ENCODE peak calls at places on chromosomes 2 and 18, in nine cellular contexts. One of them, this sample, is unnamed.

GRCh38 chr2:141554810-141555209 is 576.0 kb downstream of the LRP1B start:
- DNase-seq in GM12878: no peak
- DNase-seq in A549: peak
- DNase-seq in bronchial epithelial cell: peak
- DNase-seq in transverse colon: no peak
- DNase-seq in AG04450: peak
- DNase-seq in Peyer's patch: no peak
- DNase-seq in WERI-Rb-1: peak
- DNase-seq in thoracic aorta: no peak
- DNase-seq in this sample: peak

GRCh38 chr2:232085826-232086425 is 124.4 kb downstream of the DIS3L2 start:
- DNase-seq in GM12878: no peak
- DNase-seq in A549: no peak
- DNase-seq in bronchial epithelial cell: no peak
- DNase-seq in transverse colon: no peak
- DNase-seq in AG04450: no peak
- DNase-seq in Peyer's patch: no peak
- DNase-seq in WERI-Rb-1: no peak
- DNase-seq in thoracic aorta: no peak
- DNase-seq in this sample: no peak

GRCh38 chr2:4673025-4673489 is 969.7 kb downstream of the DCDC2C start:
- DNase-seq in GM12878: no peak
- DNase-seq in A549: peak
- DNase-seq in bronchial epithelial cell: no peak
- DNase-seq in transverse colon: no peak
- DNase-seq in AG04450: no peak
- DNase-seq in Peyer's patch: no peak
- DNase-seq in WERI-Rb-1: no peak
- DNase-seq in thoracic aorta: no peak
- DNase-seq in this sample: no peak

GRCh38 chr2:9508934-9509333 is 34.6 kb downstream of the IAH1 start:
- DNase-seq in GM12878: no peak
- DNase-seq in A549: no peak
- DNase-seq in bronchial epithelial cell: no peak
- DNase-seq in transverse colon: no peak
- DNase-seq in AG04450: no peak
- DNase-seq in Peyer's patch: no peak
- DNase-seq in WERI-Rb-1: no peak
- DNase-seq in thoracic aorta: no peak
- DNase-seq in this sample: no peak

GRCh38 chr2:13550285-13550684 is 833.5 kb downstream of the TRIB2 start:
- DNase-seq in GM12878: no peak
- DNase-seq in A549: no peak
- DNase-seq in bronchial epithelial cell: no peak
- DNase-seq in transverse colon: no peak
- DNase-seq in AG04450: no peak
- DNase-seq in Peyer's patch: no peak
- DNase-seq in WERI-Rb-1: no peak
- DNase-seq in thoracic aorta: no peak
- DNase-seq in this sample: no peak

GRCh38 chr2:12819098-12819465 is 102.3 kb downstream of the TRIB2 start:
- DNase-seq in GM12878: no peak
- DNase-seq in A549: no peak
- DNase-seq in bronchial epithelial cell: peak
- DNase-seq in transverse colon: peak
- DNase-seq in AG04450: peak
- DNase-seq in Peyer's patch: no peak
- DNase-seq in WERI-Rb-1: no peak
- DNase-seq in thoracic aorta: peak
- DNase-seq in this sample: peak

GRCh38 chr2:5479265-5479928 is 212.8 kb upstream of the SOX11 start:
- DNase-seq in GM12878: no peak
- DNase-seq in A549: no peak
- DNase-seq in bronchial epithelial cell: no peak
- DNase-seq in transverse colon: no peak
- DNase-seq in AG04450: no peak
- DNase-seq in Peyer's patch: no peak
- DNase-seq in WERI-Rb-1: no peak
- DNase-seq in thoracic aorta: no peak
- DNase-seq in this sample: no peak

GRCh38 chr2:226583715-226584114 is 215.9 kb downstream of the IRS1 start:
- DNase-seq in GM12878: no peak
- DNase-seq in A549: peak
- DNase-seq in bronchial epithelial cell: peak
- DNase-seq in transverse colon: no peak
- DNase-seq in AG04450: peak
- DNase-seq in Peyer's patch: peak
- DNase-seq in WERI-Rb-1: no peak
- DNase-seq in thoracic aorta: no peak
- DNase-seq in this sample: peak

GRCh38 chr2:138277062-138277461 is 224.5 kb upstream of the SPOPL start:
- DNase-seq in GM12878: no peak
- DNase-seq in A549: no peak
- DNase-seq in bronchial epithelial cell: no peak
- DNase-seq in transverse colon: no peak
- DNase-seq in AG04450: no peak
- DNase-seq in Peyer's patch: no peak
- DNase-seq in WERI-Rb-1: no peak
- DNase-seq in thoracic aorta: no peak
- DNase-seq in this sample: no peak

GRCh38 chr18:53586923-53587322 is 637.5 kb downstream of the MBD2 start:
- DNase-seq in GM12878: no peak
- DNase-seq in A549: no peak
- DNase-seq in bronchial epithelial cell: no peak
- DNase-seq in transverse colon: no peak
- DNase-seq in AG04450: no peak
- DNase-seq in Peyer's patch: no peak
- DNase-seq in WERI-Rb-1: no peak
- DNase-seq in thoracic aorta: no peak
- DNase-seq in this sample: no peak

GRCh38 chr2:212078103-212078502 is 460.5 kb downstream of the ERBB4 start:
- DNase-seq in GM12878: no peak
- DNase-seq in A549: no peak
- DNase-seq in bronchial epithelial cell: no peak
- DNase-seq in transverse colon: no peak
- DNase-seq in AG04450: no peak
- DNase-seq in Peyer's patch: no peak
- DNase-seq in WERI-Rb-1: no peak
- DNase-seq in thoracic aorta: no peak
- DNase-seq in this sample: no peak

GRCh38 chr2:165471349-165471975 is 2.0 kb downstream of the CSRNP3 start:
- DNase-seq in GM12878: no peak
- DNase-seq in A549: no peak
- DNase-seq in bronchial epithelial cell: no peak
- DNase-seq in transverse colon: no peak
- DNase-seq in AG04450: no peak
- DNase-seq in Peyer's patch: no peak
- DNase-seq in WERI-Rb-1: no peak
- DNase-seq in thoracic aorta: no peak
- DNase-seq in this sample: no peak

GRCh38 chr18:63319383-63320040 is at the start of gene BCL2:
- DNase-seq in GM12878: no peak
- DNase-seq in A549: peak
- DNase-seq in bronchial epithelial cell: no peak
- DNase-seq in transverse colon: peak
- DNase-seq in AG04450: no peak
- DNase-seq in Peyer's patch: no peak
- DNase-seq in WERI-Rb-1: peak
- DNase-seq in thoracic aorta: no peak
- DNase-seq in this sample: peak

GRCh38 chr2:8676191-8676914 is 5.5 kb upstream of the ID2 start:
- DNase-seq in GM12878: no peak
- DNase-seq in A549: no peak
- DNase-seq in bronchial epithelial cell: no peak
- DNase-seq in transverse colon: peak
- DNase-seq in AG04450: no peak
- DNase-seq in Peyer's patch: peak
- DNase-seq in WERI-Rb-1: no peak
- DNase-seq in thoracic aorta: no peak
- DNase-seq in this sample: peak

GRCh38 chr2:69132960-69133590 is 120.1 kb downstream of the ANTXR1 start:
- DNase-seq in GM12878: no peak
- DNase-seq in A549: no peak
- DNase-seq in bronchial epithelial cell: peak
- DNase-seq in transverse colon: no peak
- DNase-seq in AG04450: no peak
- DNase-seq in Peyer's patch: no peak
- DNase-seq in WERI-Rb-1: no peak
- DNase-seq in thoracic aorta: no peak
- DNase-seq in this sample: no peak

GRCh38 chr2:200702646-200703118 is 109.0 kb upstream of the BZW1 start:
- DNase-seq in GM12878: no peak
- DNase-seq in A549: no peak
- DNase-seq in bronchial epithelial cell: peak
- DNase-seq in transverse colon: no peak
- DNase-seq in AG04450: no peak
- DNase-seq in Peyer's patch: no peak
- DNase-seq in WERI-Rb-1: no peak
- DNase-seq in thoracic aorta: no peak
- DNase-seq in this sample: no peak

GRCh38 chr2:96537066-96537733 is 648 bp downstream of the ARID5A start:
- DNase-seq in GM12878: peak
- DNase-seq in A549: no peak
- DNase-seq in bronchial epithelial cell: no peak
- DNase-seq in transverse colon: peak
- DNase-seq in AG04450: no peak
- DNase-seq in Peyer's patch: peak
- DNase-seq in WERI-Rb-1: peak
- DNase-seq in thoracic aorta: no peak
- DNase-seq in this sample: peak

GRCh38 chr2:73070651-73071451 is 661 bp downstream of the SFXN5 start:
- DNase-seq in GM12878: peak
- DNase-seq in A549: peak
- DNase-seq in bronchial epithelial cell: peak
- DNase-seq in transverse colon: peak
- DNase-seq in AG04450: peak
- DNase-seq in Peyer's patch: peak
- DNase-seq in WERI-Rb-1: peak
- DNase-seq in thoracic aorta: peak
- DNase-seq in this sample: peak

DNA sequence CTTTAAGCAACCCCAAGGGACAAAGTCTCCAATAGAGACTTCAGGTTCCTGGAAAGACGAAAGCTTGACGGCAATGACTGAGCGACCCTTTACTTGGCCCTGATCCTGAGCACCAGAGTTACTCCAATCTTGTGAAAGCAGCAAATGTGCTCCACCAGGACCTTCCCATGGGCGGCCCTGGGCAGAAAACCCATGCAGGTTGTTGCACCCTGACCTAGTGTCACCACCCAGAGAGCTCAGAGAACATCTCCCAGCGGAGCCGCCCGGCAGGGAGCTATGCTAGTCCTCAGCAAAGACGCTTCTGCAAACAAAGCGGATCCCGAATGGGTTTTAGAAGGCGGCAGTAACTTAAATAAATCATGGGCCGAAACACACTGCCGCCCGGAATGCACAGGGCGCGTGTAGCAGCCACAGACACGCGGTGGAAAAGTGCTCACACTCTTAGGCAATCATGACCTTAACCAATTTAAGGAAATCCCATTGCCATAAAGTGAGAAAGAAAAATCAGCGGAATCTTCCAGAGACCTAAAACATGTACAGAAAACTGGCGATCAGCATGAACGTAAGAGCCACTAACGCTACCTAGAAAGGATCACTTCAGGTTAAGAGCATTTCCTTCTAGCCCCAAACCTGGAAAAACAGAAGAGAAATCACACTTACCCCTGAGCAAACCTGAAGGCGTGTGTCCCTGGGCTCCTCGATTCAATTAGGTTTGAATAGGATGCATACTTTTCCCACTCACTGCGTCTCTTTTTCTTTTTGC is 490 bp downstream of the COL6A3 start:
- DNase-seq in GM12878: no peak
- DNase-seq in A549: no peak
- DNase-seq in bronchial epithelial cell: no peak
- DNase-seq in transverse colon: no peak
- DNase-seq in AG04450: no peak
- DNase-seq in Peyer's patch: no peak
- DNase-seq in WERI-Rb-1: no peak
- DNase-seq in thoracic aorta: no peak
- DNase-seq in this sample: peak
- H3K4me3 ChIP-seq in GM12878: no peak
- H3K4me3 ChIP-seq in A549: no peak
- H3K4me3 ChIP-seq in bronchial epithelial cell: no peak
- H3K4me3 ChIP-seq in transverse colon: peak
- H3K4me3 ChIP-seq in AG04450: peak
- H3K4me3 ChIP-seq in Peyer's patch: peak
- H3K4me3 ChIP-seq in WERI-Rb-1: no peak
- H3K4me3 ChIP-seq in thoracic aorta: peak
- H3K4me3 ChIP-seq in this sample: peak

GRCh38 chr2:117917223-117917917 is 96.5 kb downstream of the CCDC93 start:
- DNase-seq in GM12878: no peak
- DNase-seq in A549: peak
- DNase-seq in bronchial epithelial cell: peak
- DNase-seq in transverse colon: no peak
- DNase-seq in AG04450: no peak
- DNase-seq in Peyer's patch: no peak
- DNase-seq in WERI-Rb-1: no peak
- DNase-seq in thoracic aorta: no peak
- DNase-seq in this sample: no peak
- TF ChIP-seq CTCF in GM12878: no peak
- TF ChIP-seq CTCF in A549: no peak
- TF ChIP-seq CTCF in bronchial epithelial cell: no peak
- TF ChIP-seq CTCF in transverse colon: no peak
- TF ChIP-seq CTCF in AG04450: peak
- TF ChIP-seq CTCF in Peyer's patch: peak
- TF ChIP-seq CTCF in WERI-Rb-1: peak
- TF ChIP-seq CTCF in thoracic aorta: no peak
- TF ChIP-seq CTCF in this sample: peak

GRCh38 chr2:64649626-64650025 is 4.1 kb downstream of the SERTAD2 start:
- DNase-seq in GM12878: no peak
- DNase-seq in A549: no peak
- DNase-seq in bronchial epithelial cell: peak
- DNase-seq in transverse colon: no peak
- DNase-seq in AG04450: no peak
- DNase-seq in Peyer's patch: no peak
- DNase-seq in WERI-Rb-1: peak
- DNase-seq in thoracic aorta: no peak
- DNase-seq in this sample: no peak
- H3K4me3 ChIP-seq in GM12878: peak
- H3K4me3 ChIP-seq in A549: no peak
- H3K4me3 ChIP-seq in bronchial epithelial cell: peak
- H3K4me3 ChIP-seq in transverse colon: no peak
- H3K4me3 ChIP-seq in AG04450: no peak
- H3K4me3 ChIP-seq in Peyer's patch: no peak
- H3K4me3 ChIP-seq in WERI-Rb-1: no peak
- H3K4me3 ChIP-seq in thoracic aorta: no peak
- H3K4me3 ChIP-seq in this sample: no peak

DNA sequence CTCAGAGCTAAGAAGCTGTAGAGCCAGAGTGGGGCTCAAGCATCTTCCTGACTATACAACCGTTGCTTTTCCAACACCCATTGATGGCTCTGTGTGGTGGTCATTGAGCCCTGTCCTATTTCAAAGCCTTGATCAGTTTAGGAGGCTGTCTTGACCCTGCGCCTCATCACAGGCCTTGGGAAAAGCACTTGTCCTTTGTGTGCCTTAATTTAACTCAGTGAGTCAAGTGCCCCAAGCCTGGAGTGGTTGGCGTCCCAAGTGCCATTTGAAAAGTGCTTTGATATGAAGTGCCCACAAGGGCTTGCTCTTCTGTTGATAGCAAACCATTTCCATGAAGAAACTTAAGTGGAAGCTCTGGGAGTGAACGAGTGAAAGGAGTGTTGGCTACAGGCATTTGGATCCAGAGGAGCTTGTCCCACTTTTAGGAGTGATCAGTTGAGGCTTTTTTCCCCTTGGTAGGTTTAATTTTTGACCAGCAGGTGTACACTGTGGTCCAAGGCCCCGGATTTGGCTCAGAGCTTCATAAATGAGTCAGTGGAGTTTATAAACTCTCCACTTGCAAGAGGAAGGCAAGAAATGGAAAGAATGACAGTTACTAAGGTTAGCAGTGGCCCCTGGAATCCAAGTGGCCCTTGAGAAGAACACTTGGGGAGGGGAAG is 50.3 kb downstream of the ACTR2 start:
- DNase-seq in GM12878: no peak
- DNase-seq in A549: no peak
- DNase-seq in bronchial epithelial cell: no peak
- DNase-seq in transverse colon: no peak
- DNase-seq in AG04450: no peak
- DNase-seq in Peyer's patch: no peak
- DNase-seq in WERI-Rb-1: no peak
- DNase-seq in thoracic aorta: no peak
- DNase-seq in this sample: no peak
- TF ChIP-seq CTCF in GM12878: no peak
- TF ChIP-seq CTCF in A549: no peak
- TF ChIP-seq CTCF in bronchial epithelial cell: no peak
- TF ChIP-seq CTCF in transverse colon: no peak
- TF ChIP-seq CTCF in AG04450: peak
- TF ChIP-seq CTCF in Peyer's patch: no peak
- TF ChIP-seq CTCF in WERI-Rb-1: no peak
- TF ChIP-seq CTCF in thoracic aorta: no peak
- TF ChIP-seq CTCF in this sample: no peak